ENCODE peak calls at places on chromosomes 16 and 17, in nine cellular contexts. C, N, I, D, K, P, G, W and T are unnamed samples.

GRCh38 chr16:853981-854807 is 53.7 kb upstream of the GNG13 start:
- DNase-seq in C (no peak), N (no peak), I (no peak), D (no peak), K (no peak), P (no peak), G (no peak), W (no peak), T (no peak)

GRCh38 chr16:21563676-21564075 is 35.7 kb upstream of the METTL9 start:
- DNase-seq in C (no peak), N (no peak), I (no peak), D (no peak), K (no peak), P (no peak), G (no peak), W (no peak), T (no peak)

GRCh38 chr17:60301644-60302043 is 90.3 kb downstream of the USP32 start:
- DNase-seq in C (no peak), N (no peak), I (no peak), D (no peak), K (no peak), P (no peak), G (no peak), W (no peak), T (no peak)

GRCh38 chr16:49127103-49127502 is 154.5 kb downstream of the CBLN1 start:
- DNase-seq in C (no peak), N (no peak), I (no peak), D (no peak), K (peak), P (no peak), G (no peak), W (no peak), T (no peak)

GRCh38 chr17:50550661-50551432 is 3.9 kb downstream of the SPATA20 start:
- DNase-seq in C (peak), N (no peak), I (peak), D (peak), K (peak), P (no peak), G (peak), W (peak), T (peak)

GRCh38 chr17:57938061-57938502 is 17.1 kb downstream of the CUEDC1 start:
- DNase-seq in C (no peak), N (no peak), I (no peak), D (no peak), K (no peak), P (no peak), G (no peak), W (no peak), T (no peak)

GRCh38 chr17:80105762-80106161 is 4.4 kb downstream of the GAA start:
- DNase-seq in C (no peak), N (no peak), I (peak), D (peak), K (peak), P (no peak), G (no peak), W (no peak), T (no peak)

GRCh38 chr17:41583137-41584127 is 3.3 kb downstream of the KRT14 start:
- DNase-seq in C (no peak), N (no peak), I (no peak), D (peak), K (no peak), P (no peak), G (no peak), W (no peak), T (no peak)

GRCh38 chr16:8852534-8852933 is 16.3 kb downstream of the CARHSP1 start:
- DNase-seq in C (no peak), N (no peak), I (no peak), D (no peak), K (no peak), P (no peak), G (no peak), W (no peak), T (no peak)

GRCh38 chr16:56941856-56942331 is 10.0 kb downstream of the HERPUD1 start:
- DNase-seq in C (no peak), N (no peak), I (no peak), D (no peak), K (no peak), P (no peak), G (no peak), W (no peak), T (no peak)

GRCh38 chr17:1220346-1220745 is 40.6 kb upstream of the ABR start:
- DNase-seq in C (no peak), N (no peak), I (no peak), D (no peak), K (no peak), P (no peak), G (no peak), W (no peak), T (no peak)

GRCh38 chr17:379531-380200 is 27.1 kb upstream of the RPH3AL start:
- DNase-seq in C (no peak), N (no peak), I (no peak), D (peak), K (no peak), P (no peak), G (no peak), W (no peak), T (no peak)

GRCh38 chr17:2854662-2855061 is 58.4 kb downstream of the RAP1GAP2 start:
- DNase-seq in C (no peak), N (no peak), I (no peak), D (no peak), K (no peak), P (no peak), G (peak), W (no peak), T (peak)

GRCh38 chr17:76735006-76735405 is 2.1 kb downstream of the SRSF2 start:
- DNase-seq in C (no peak), N (peak), I (no peak), D (no peak), K (no peak), P (no peak), G (peak), W (peak), T (no peak)

GRCh38 chr16:84478172-84478948 is 26.1 kb downstream of the MEAK7 start:
- DNase-seq in C (no peak), N (no peak), I (peak), D (no peak), K (no peak), P (peak), G (peak), W (peak), T (no peak)

GRCh38 chr17:27569257-27569722 is 61.7 kb upstream of the LGALS9 start:
- DNase-seq in C (no peak), N (peak), I (no peak), D (no peak), K (peak), P (peak), G (peak), W (peak), T (peak)

GRCh38 chr17:78718575-78719209 is 63.4 kb downstream of the CYTH1 start:
- DNase-seq in C (no peak), N (no peak), I (no peak), D (no peak), K (no peak), P (no peak), G (no peak), W (no peak), T (no peak)

GRCh38 chr16:29116980-29117379 is 132.1 kb downstream of the LAT start:
- DNase-seq in C (no peak), N (no peak), I (no peak), D (no peak), K (no peak), P (no peak), G (no peak), W (no peak), T (no peak)

GRCh38 chr16:19071811-19072777 is 4.7 kb downstream of the COQ7 start:
- DNase-seq in C (no peak), N (peak), I (peak), D (peak), K (peak), P (peak), G (peak), W (peak), T (no peak)

GRCh38 chr17:74282587-74283370 is 8.7 kb downstream of the DNAI2 start:
- DNase-seq in C (no peak), N (peak), I (no peak), D (no peak), K (no peak), P (peak), G (no peak), W (no peak), T (no peak)

GRCh38 chr17:80870401-80870800 is 121.2 kb upstream of the CHMP6 start:
- DNase-seq in C (no peak), N (no peak), I (no peak), D (no peak), K (no peak), P (no peak), G (no peak), W (no peak), T (no peak)

GRCh38 chr16:1431497-1432270 is 806 bp downstream of the PERCC1 start:
- DNase-seq in C (no peak), N (no peak), I (no peak), D (no peak), K (no peak), P (no peak), G (no peak), W (no peak), T (no peak)

GRCh38 chr17:73288534-73289302 is 23.1 kb downstream of the CDC42EP4 start:
- DNase-seq in C (no peak), N (no peak), I (no peak), D (no peak), K (no peak), P (no peak), G (no peak), W (no peak), T (no peak)

GRCh38 chr17:45307290-45308015 is 9.4 kb downstream of the MAP3K14 start:
- DNase-seq in C (no peak), N (peak), I (peak), D (no peak), K (no peak), P (no peak), G (peak), W (peak), T (peak)

GRCh38 chr16:64305663-64306062 is 816.2 kb downstream of the CDH11 start:
- DNase-seq in C (no peak), N (no peak), I (no peak), D (no peak), K (no peak), P (no peak), G (no peak), W (no peak), T (no peak)

GRCh38 chr16:750454-750853 is 9.7 kb upstream of the CIAO3 start:
- DNase-seq in C (no peak), N (no peak), I (no peak), D (no peak), K (no peak), P (no peak), G (no peak), W (no peak), T (no peak)

GRCh38 chr17:61324540-61324868 is 75.1 kb upstream of the TBX2 start:
- DNase-seq in C (no peak), N (no peak), I (no peak), D (no peak), K (no peak), P (no peak), G (peak), W (peak), T (no peak)

GRCh38 chr16:16172991-16173390 is 50.3 kb downstream of the ABCC6 start:
- DNase-seq in C (no peak), N (no peak), I (no peak), D (no peak), K (no peak), P (no peak), G (no peak), W (no peak), T (no peak)

GRCh38 chr17:36505171-36505570 is 18.7 kb downstream of the ZNHIT3 start:
- DNase-seq in C (no peak), N (no peak), I (no peak), D (peak), K (no peak), P (no peak), G (no peak), W (no peak), T (no peak)

GRCh38 chr17:78272181-78272913 is 40.9 kb downstream of the TMEM235 start:
- DNase-seq in C (no peak), N (no peak), I (no peak), D (peak), K (no peak), P (no peak), G (no peak), W (peak), T (no peak)

GRCh38 chr17:49690256-49690655 is 12.4 kb upstream of the SPOP start:
- DNase-seq in C (no peak), N (no peak), I (no peak), D (peak), K (no peak), P (no peak), G (no peak), W (no peak), T (no peak)

GRCh38 chr17:44197107-44197506 is 2.6 kb downstream of the ATXN7L3 start:
- DNase-seq in C (no peak), N (no peak), I (no peak), D (no peak), K (no peak), P (no peak), G (no peak), W (no peak), T (no peak)

GRCh38 chr17:17758443-17758842 is 77.2 kb downstream of the RAI1 start:
- DNase-seq in C (no peak), N (no peak), I (no peak), D (no peak), K (no peak), P (no peak), G (no peak), W (no peak), T (no peak)

GRCh38 chr17:27898096-27898495 is 4.9 kb upstream of the LYRM9 start:
- DNase-seq in C (no peak), N (no peak), I (no peak), D (no peak), K (no peak), P (no peak), G (no peak), W (no peak), T (no peak)

GRCh38 chr17:43010667-43011308 is 4.2 kb downstream of the IFI35 start:
- DNase-seq in C (no peak), N (no peak), I (no peak), D (no peak), K (no peak), P (no peak), G (no peak), W (no peak), T (no peak)

GRCh38 chr17:29569245-29569950 is 897 bp downstream of the TP53I13 start:
- DNase-seq in C (no peak), N (no peak), I (peak), D (peak), K (no peak), P (no peak), G (peak), W (no peak), T (no peak)

GRCh38 chr16:52435573-52435972 is 111.4 kb downstream of the TOX3 start:
- DNase-seq in C (no peak), N (no peak), I (no peak), D (no peak), K (no peak), P (no peak), G (no peak), W (no peak), T (no peak)

GRCh38 chr17:57284984-57285646 is 28.8 kb downstream of the MSI2 start:
- DNase-seq in C (no peak), N (peak), I (no peak), D (no peak), K (no peak), P (no peak), G (no peak), W (peak), T (no peak)